ENCODE peak calls at places on chromosomes 11 and 22, in six cellular contexts. One of them, this sample, is unnamed.
A peak's percentile ranks its signal among the peaks of the same experiment; 100 is the strongest.

GRCh38 chr22:35467788-35468187 is 67.8 kb downstream of the MCM5 start:
- DNase-seq in M059J: no peak
- DNase-seq in NCI-H1694 treated with DMSO at 0.1 percent for 48 hours: peak; percentile 21
- DNase-seq in NCI-H2081 treated with DMSO at 0.1 percent for 48 hours: no peak
- DNase-seq in stimulated activated CD4-positive, alpha-beta T cell treated with anti-CD3 and anti-CD28 coated beads, Interleukin-1b, Interleukin-23, amount 100 ng/mL, for 24 hours: no peak
- DNase-seq in SK-N-SH: peak; percentile 74
- DNase-seq in this sample: no peak

GRCh38 chr11:3950996-3951662 is 95.7 kb downstream of the STIM1 start:
- DNase-seq in SK-N-SH: no peak
- DNase-seq in NCI-H2081 treated with DMSO at 0.1 percent for 48 hours: no peak
- DNase-seq in M059J: peak; percentile 94
- DNase-seq in stimulated activated CD4-positive, alpha-beta T cell treated with anti-CD3 and anti-CD28 coated beads, Interleukin-1b, Interleukin-23, amount 100 ng/mL, for 24 hours: no peak
- DNase-seq in NCI-H1694 treated with DMSO at 0.1 percent for 48 hours: no peak
- DNase-seq in this sample: no peak

GRCh38 chr11:66292543-66293332 is 1.0 kb downstream of the TMEM151A start:
- DNase-seq in M059J: no peak
- DNase-seq in stimulated activated CD4-positive, alpha-beta T cell treated with anti-CD3 and anti-CD28 coated beads, Interleukin-1b, Interleukin-23, amount 100 ng/mL, for 24 hours: no peak
- DNase-seq in NCI-H2081 treated with DMSO at 0.1 percent for 48 hours: no peak
- DNase-seq in SK-N-SH: no peak
- DNase-seq in NCI-H1694 treated with DMSO at 0.1 percent for 48 hours: no peak
- DNase-seq in this sample: no peak

GRCh38 chr22:25060522-25061071 is 108.1 kb downstream of the KIAA1671 start:
- DNase-seq in stimulated activated CD4-positive, alpha-beta T cell treated with anti-CD3 and anti-CD28 coated beads, Interleukin-1b, Interleukin-23, amount 100 ng/mL, for 24 hours: no peak
- DNase-seq in SK-N-SH: no peak
- DNase-seq in M059J: no peak
- DNase-seq in NCI-H1694 treated with DMSO at 0.1 percent for 48 hours: no peak
- DNase-seq in NCI-H2081 treated with DMSO at 0.1 percent for 48 hours: no peak
- DNase-seq in this sample: no peak

GRCh38 chr11:36258730-36259360 is 30.4 kb downstream of the COMMD9 start:
- DNase-seq in M059J: peak; percentile 68
- DNase-seq in SK-N-SH: peak; percentile 66
- DNase-seq in NCI-H1694 treated with DMSO at 0.1 percent for 48 hours: peak; percentile 84
- DNase-seq in NCI-H2081 treated with DMSO at 0.1 percent for 48 hours: no peak
- DNase-seq in stimulated activated CD4-positive, alpha-beta T cell treated with anti-CD3 and anti-CD28 coated beads, Interleukin-1b, Interleukin-23, amount 100 ng/mL, for 24 hours: peak; percentile 10
- DNase-seq in this sample: no peak

GRCh38 chr11:12599408-12600143 is 74.6 kb upstream of the TEAD1 start:
- DNase-seq in SK-N-SH: no peak
- DNase-seq in NCI-H2081 treated with DMSO at 0.1 percent for 48 hours: no peak
- DNase-seq in M059J: no peak
- DNase-seq in stimulated activated CD4-positive, alpha-beta T cell treated with anti-CD3 and anti-CD28 coated beads, Interleukin-1b, Interleukin-23, amount 100 ng/mL, for 24 hours: peak; percentile 26
- DNase-seq in NCI-H1694 treated with DMSO at 0.1 percent for 48 hours: no peak
- DNase-seq in this sample: no peak

GRCh38 chr11:8230178-8230859 is 33.4 kb downstream of the LMO1 start:
- DNase-seq in stimulated activated CD4-positive, alpha-beta T cell treated with anti-CD3 and anti-CD28 coated beads, Interleukin-1b, Interleukin-23, amount 100 ng/mL, for 24 hours: no peak
- DNase-seq in M059J: no peak
- DNase-seq in NCI-H1694 treated with DMSO at 0.1 percent for 48 hours: no peak
- DNase-seq in SK-N-SH: no peak
- DNase-seq in NCI-H2081 treated with DMSO at 0.1 percent for 48 hours: no peak
- DNase-seq in this sample: no peak

GRCh38 chr11:79170289-79170688 is 270.5 kb downstream of the TENM4 start:
- DNase-seq in stimulated activated CD4-positive, alpha-beta T cell treated with anti-CD3 and anti-CD28 coated beads, Interleukin-1b, Interleukin-23, amount 100 ng/mL, for 24 hours: no peak
- DNase-seq in NCI-H2081 treated with DMSO at 0.1 percent for 48 hours: no peak
- DNase-seq in SK-N-SH: no peak
- DNase-seq in M059J: no peak
- DNase-seq in NCI-H1694 treated with DMSO at 0.1 percent for 48 hours: no peak
- DNase-seq in this sample: no peak

GRCh38 chr11:17403977-17404759 is 15.7 kb upstream of the KCNJ11 start:
- DNase-seq in SK-N-SH: no peak
- DNase-seq in NCI-H2081 treated with DMSO at 0.1 percent for 48 hours: no peak
- DNase-seq in NCI-H1694 treated with DMSO at 0.1 percent for 48 hours: no peak
- DNase-seq in M059J: peak; percentile 93
- DNase-seq in stimulated activated CD4-positive, alpha-beta T cell treated with anti-CD3 and anti-CD28 coated beads, Interleukin-1b, Interleukin-23, amount 100 ng/mL, for 24 hours: no peak
- DNase-seq in this sample: no peak

GRCh38 chr11:24515632-24516031 is 18.8 kb downstream of the LUZP2 start:
- DNase-seq in M059J: no peak
- DNase-seq in stimulated activated CD4-positive, alpha-beta T cell treated with anti-CD3 and anti-CD28 coated beads, Interleukin-1b, Interleukin-23, amount 100 ng/mL, for 24 hours: no peak
- DNase-seq in SK-N-SH: no peak
- DNase-seq in NCI-H1694 treated with DMSO at 0.1 percent for 48 hours: no peak
- DNase-seq in NCI-H2081 treated with DMSO at 0.1 percent for 48 hours: no peak
- DNase-seq in this sample: no peak

GRCh38 chr11:8610532-8611116 is 16.6 kb upstream of the STK33 start:
- DNase-seq in SK-N-SH: no peak
- DNase-seq in stimulated activated CD4-positive, alpha-beta T cell treated with anti-CD3 and anti-CD28 coated beads, Interleukin-1b, Interleukin-23, amount 100 ng/mL, for 24 hours: no peak
- DNase-seq in NCI-H1694 treated with DMSO at 0.1 percent for 48 hours: no peak
- DNase-seq in NCI-H2081 treated with DMSO at 0.1 percent for 48 hours: no peak
- DNase-seq in M059J: no peak
- DNase-seq in this sample: no peak

GRCh38 chr11:17525570-17525969 is 18.6 kb downstream of the USH1C start:
- DNase-seq in M059J: no peak
- DNase-seq in NCI-H1694 treated with DMSO at 0.1 percent for 48 hours: no peak
- DNase-seq in NCI-H2081 treated with DMSO at 0.1 percent for 48 hours: no peak
- DNase-seq in stimulated activated CD4-positive, alpha-beta T cell treated with anti-CD3 and anti-CD28 coated beads, Interleukin-1b, Interleukin-23, amount 100 ng/mL, for 24 hours: no peak
- DNase-seq in SK-N-SH: no peak
- DNase-seq in this sample: no peak

GRCh38 chr11:47179655-47179991 is 2.9 kb upstream of the ARFGAP2 start:
- DNase-seq in M059J: peak; percentile 46
- DNase-seq in stimulated activated CD4-positive, alpha-beta T cell treated with anti-CD3 and anti-CD28 coated beads, Interleukin-1b, Interleukin-23, amount 100 ng/mL, for 24 hours: no peak
- DNase-seq in NCI-H1694 treated with DMSO at 0.1 percent for 48 hours: peak; percentile 4
- DNase-seq in NCI-H2081 treated with DMSO at 0.1 percent for 48 hours: no peak
- DNase-seq in SK-N-SH: peak; percentile 81
- DNase-seq in this sample: no peak

GRCh38 chr22:48923909-48924475 is 903.7 kb downstream of the BRD1 start:
- DNase-seq in stimulated activated CD4-positive, alpha-beta T cell treated with anti-CD3 and anti-CD28 coated beads, Interleukin-1b, Interleukin-23, amount 100 ng/mL, for 24 hours: no peak
- DNase-seq in NCI-H2081 treated with DMSO at 0.1 percent for 48 hours: no peak
- DNase-seq in M059J: no peak
- DNase-seq in SK-N-SH: no peak
- DNase-seq in NCI-H1694 treated with DMSO at 0.1 percent for 48 hours: no peak
- DNase-seq in this sample: no peak

GRCh38 chr11:35585411-35585810 is 32.8 kb upstream of the FJX1 start:
- DNase-seq in M059J: no peak
- DNase-seq in NCI-H1694 treated with DMSO at 0.1 percent for 48 hours: no peak
- DNase-seq in NCI-H2081 treated with DMSO at 0.1 percent for 48 hours: no peak
- DNase-seq in SK-N-SH: no peak
- DNase-seq in stimulated activated CD4-positive, alpha-beta T cell treated with anti-CD3 and anti-CD28 coated beads, Interleukin-1b, Interleukin-23, amount 100 ng/mL, for 24 hours: no peak
- DNase-seq in this sample: no peak

GRCh38 chr22:50209893-50210292 is 9.1 kb downstream of the SELENOO start:
- DNase-seq in stimulated activated CD4-positive, alpha-beta T cell treated with anti-CD3 and anti-CD28 coated beads, Interleukin-1b, Interleukin-23, amount 100 ng/mL, for 24 hours: peak; percentile 48
- DNase-seq in M059J: peak; percentile 48
- DNase-seq in NCI-H1694 treated with DMSO at 0.1 percent for 48 hours: peak; percentile 52
- DNase-seq in SK-N-SH: peak; percentile 87
- DNase-seq in NCI-H2081 treated with DMSO at 0.1 percent for 48 hours: no peak
- DNase-seq in this sample: no peak

GRCh38 chr22:39958916-39959639 is 1.1 kb upstream of the TMA7B start:
- DNase-seq in M059J: no peak
- DNase-seq in stimulated activated CD4-positive, alpha-beta T cell treated with anti-CD3 and anti-CD28 coated beads, Interleukin-1b, Interleukin-23, amount 100 ng/mL, for 24 hours: no peak
- DNase-seq in NCI-H1694 treated with DMSO at 0.1 percent for 48 hours: no peak
- DNase-seq in NCI-H2081 treated with DMSO at 0.1 percent for 48 hours: no peak
- DNase-seq in SK-N-SH: no peak
- DNase-seq in this sample: no peak

GRCh38 chr11:73729594-73730206 is 31.2 kb downstream of the RAB6A start:
- DNase-seq in NCI-H1694 treated with DMSO at 0.1 percent for 48 hours: no peak
- DNase-seq in stimulated activated CD4-positive, alpha-beta T cell treated with anti-CD3 and anti-CD28 coated beads, Interleukin-1b, Interleukin-23, amount 100 ng/mL, for 24 hours: no peak
- DNase-seq in NCI-H2081 treated with DMSO at 0.1 percent for 48 hours: no peak
- DNase-seq in M059J: peak; percentile 13
- DNase-seq in SK-N-SH: peak; percentile 40
- DNase-seq in this sample: no peak

GRCh38 chr11:65225284-65226102 is 36.3 kb upstream of the POLA2 start:
- DNase-seq in M059J: peak; percentile 63
- DNase-seq in stimulated activated CD4-positive, alpha-beta T cell treated with anti-CD3 and anti-CD28 coated beads, Interleukin-1b, Interleukin-23, amount 100 ng/mL, for 24 hours: peak; percentile 50
- DNase-seq in NCI-H1694 treated with DMSO at 0.1 percent for 48 hours: peak; percentile 29
- DNase-seq in NCI-H2081 treated with DMSO at 0.1 percent for 48 hours: no peak
- DNase-seq in SK-N-SH: peak; percentile 87
- DNase-seq in this sample: no peak

GRCh38 chr11:118917488-118918127 is 8.1 kb downstream of the BCL9L start:
- DNase-seq in NCI-H1694 treated with DMSO at 0.1 percent for 48 hours: no peak
- DNase-seq in stimulated activated CD4-positive, alpha-beta T cell treated with anti-CD3 and anti-CD28 coated beads, Interleukin-1b, Interleukin-23, amount 100 ng/mL, for 24 hours: no peak
- DNase-seq in M059J: peak; percentile 79
- DNase-seq in SK-N-SH: no peak
- DNase-seq in NCI-H2081 treated with DMSO at 0.1 percent for 48 hours: no peak
- DNase-seq in this sample: no peak

GRCh38 chr11:132177106-132177505 is 806.7 kb downstream of the NTM start:
- DNase-seq in NCI-H2081 treated with DMSO at 0.1 percent for 48 hours: no peak
- DNase-seq in stimulated activated CD4-positive, alpha-beta T cell treated with anti-CD3 and anti-CD28 coated beads, Interleukin-1b, Interleukin-23, amount 100 ng/mL, for 24 hours: no peak
- DNase-seq in NCI-H1694 treated with DMSO at 0.1 percent for 48 hours: no peak
- DNase-seq in SK-N-SH: no peak
- DNase-seq in M059J: peak; percentile 41
- DNase-seq in this sample: no peak

GRCh38 chr11:91230647-91231046 is 994.0 kb upstream of the FAT3 start:
- DNase-seq in NCI-H2081 treated with DMSO at 0.1 percent for 48 hours: no peak
- DNase-seq in SK-N-SH: no peak
- DNase-seq in stimulated activated CD4-positive, alpha-beta T cell treated with anti-CD3 and anti-CD28 coated beads, Interleukin-1b, Interleukin-23, amount 100 ng/mL, for 24 hours: no peak
- DNase-seq in M059J: no peak
- DNase-seq in NCI-H1694 treated with DMSO at 0.1 percent for 48 hours: no peak
- DNase-seq in this sample: no peak

GRCh38 chr22:24975813-24976341 is 23.4 kb downstream of the KIAA1671 start:
- DNase-seq in SK-N-SH: no peak
- DNase-seq in M059J: no peak
- DNase-seq in stimulated activated CD4-positive, alpha-beta T cell treated with anti-CD3 and anti-CD28 coated beads, Interleukin-1b, Interleukin-23, amount 100 ng/mL, for 24 hours: no peak
- DNase-seq in NCI-H2081 treated with DMSO at 0.1 percent for 48 hours: no peak
- DNase-seq in NCI-H1694 treated with DMSO at 0.1 percent for 48 hours: no peak
- DNase-seq in this sample: no peak

GRCh38 chr22:39091136-39092081 is 5.6 kb upstream of the APOBEC3H start:
- DNase-seq in NCI-H1694 treated with DMSO at 0.1 percent for 48 hours: no peak
- DNase-seq in NCI-H2081 treated with DMSO at 0.1 percent for 48 hours: no peak
- DNase-seq in stimulated activated CD4-positive, alpha-beta T cell treated with anti-CD3 and anti-CD28 coated beads, Interleukin-1b, Interleukin-23, amount 100 ng/mL, for 24 hours: no peak
- DNase-seq in M059J: no peak
- DNase-seq in SK-N-SH: no peak
- DNase-seq in this sample: no peak

GRCh38 chr22:23495614-23496444 is 84.3 kb downstream of the IGLL1 start:
- DNase-seq in M059J: no peak
- DNase-seq in NCI-H1694 treated with DMSO at 0.1 percent for 48 hours: no peak
- DNase-seq in SK-N-SH: no peak
- DNase-seq in stimulated activated CD4-positive, alpha-beta T cell treated with anti-CD3 and anti-CD28 coated beads, Interleukin-1b, Interleukin-23, amount 100 ng/mL, for 24 hours: no peak
- DNase-seq in NCI-H2081 treated with DMSO at 0.1 percent for 48 hours: no peak
- DNase-seq in this sample: no peak

GRCh38 chr11:128765571-128766530 is 72.0 kb downstream of the FLI1 start:
- DNase-seq in SK-N-SH: peak; percentile 67
- DNase-seq in M059J: no peak
- DNase-seq in stimulated activated CD4-positive, alpha-beta T cell treated with anti-CD3 and anti-CD28 coated beads, Interleukin-1b, Interleukin-23, amount 100 ng/mL, for 24 hours: no peak
- DNase-seq in NCI-H2081 treated with DMSO at 0.1 percent for 48 hours: no peak
- DNase-seq in NCI-H1694 treated with DMSO at 0.1 percent for 48 hours: no peak
- DNase-seq in this sample: no peak

GRCh38 chr11:25566298-25567200 is 765.4 kb upstream of the ANO3 start:
- DNase-seq in NCI-H2081 treated with DMSO at 0.1 percent for 48 hours: no peak
- DNase-seq in SK-N-SH: no peak
- DNase-seq in M059J: peak; percentile 1
- DNase-seq in stimulated activated CD4-positive, alpha-beta T cell treated with anti-CD3 and anti-CD28 coated beads, Interleukin-1b, Interleukin-23, amount 100 ng/mL, for 24 hours: no peak
- DNase-seq in NCI-H1694 treated with DMSO at 0.1 percent for 48 hours: no peak
- DNase-seq in this sample: no peak

GRCh38 chr11:105870521-105871113 is 151.4 kb downstream of the MSANTD4 start:
- DNase-seq in SK-N-SH: no peak
- DNase-seq in M059J: peak; percentile 12
- DNase-seq in NCI-H1694 treated with DMSO at 0.1 percent for 48 hours: no peak
- DNase-seq in stimulated activated CD4-positive, alpha-beta T cell treated with anti-CD3 and anti-CD28 coated beads, Interleukin-1b, Interleukin-23, amount 100 ng/mL, for 24 hours: no peak
- DNase-seq in NCI-H2081 treated with DMSO at 0.1 percent for 48 hours: no peak
- DNase-seq in this sample: no peak

GRCh38 chr22:22180738-22181514 is 63.7 kb upstream of the VPREB1 start:
- DNase-seq in SK-N-SH: no peak
- DNase-seq in NCI-H2081 treated with DMSO at 0.1 percent for 48 hours: no peak
- DNase-seq in stimulated activated CD4-positive, alpha-beta T cell treated with anti-CD3 and anti-CD28 coated beads, Interleukin-1b, Interleukin-23, amount 100 ng/mL, for 24 hours: no peak
- DNase-seq in M059J: no peak
- DNase-seq in NCI-H1694 treated with DMSO at 0.1 percent for 48 hours: no peak
- DNase-seq in this sample: no peak

GRCh38 chr11:118114266-118114665 is 27.5 kb upstream of the SMIM35 start:
- DNase-seq in NCI-H2081 treated with DMSO at 0.1 percent for 48 hours: no peak
- DNase-seq in M059J: no peak
- DNase-seq in stimulated activated CD4-positive, alpha-beta T cell treated with anti-CD3 and anti-CD28 coated beads, Interleukin-1b, Interleukin-23, amount 100 ng/mL, for 24 hours: no peak
- DNase-seq in NCI-H1694 treated with DMSO at 0.1 percent for 48 hours: no peak
- DNase-seq in SK-N-SH: no peak
- DNase-seq in this sample: no peak

GRCh38 chr11:118277312-118277711 is 13.2 kb upstream of the MPZL2 start:
- DNase-seq in SK-N-SH: no peak
- DNase-seq in stimulated activated CD4-positive, alpha-beta T cell treated with anti-CD3 and anti-CD28 coated beads, Interleukin-1b, Interleukin-23, amount 100 ng/mL, for 24 hours: no peak
- DNase-seq in NCI-H2081 treated with DMSO at 0.1 percent for 48 hours: no peak
- DNase-seq in NCI-H1694 treated with DMSO at 0.1 percent for 48 hours: no peak
- DNase-seq in M059J: peak; percentile 84
- DNase-seq in this sample: no peak

GRCh38 chr22:36486619-36487384 is 5.4 kb upstream of the TXN2 start:
- DNase-seq in NCI-H2081 treated with DMSO at 0.1 percent for 48 hours: no peak
- DNase-seq in M059J: no peak
- DNase-seq in SK-N-SH: no peak
- DNase-seq in NCI-H1694 treated with DMSO at 0.1 percent for 48 hours: no peak
- DNase-seq in stimulated activated CD4-positive, alpha-beta T cell treated with anti-CD3 and anti-CD28 coated beads, Interleukin-1b, Interleukin-23, amount 100 ng/mL, for 24 hours: peak; percentile 45
- DNase-seq in this sample: no peak

GRCh38 chr11:132559371-132560036 is 972.8 kb downstream of the OPCML start:
- DNase-seq in NCI-H1694 treated with DMSO at 0.1 percent for 48 hours: no peak
- DNase-seq in SK-N-SH: peak; percentile 12
- DNase-seq in NCI-H2081 treated with DMSO at 0.1 percent for 48 hours: no peak
- DNase-seq in stimulated activated CD4-positive, alpha-beta T cell treated with anti-CD3 and anti-CD28 coated beads, Interleukin-1b, Interleukin-23, amount 100 ng/mL, for 24 hours: no peak
- DNase-seq in M059J: no peak
- DNase-seq in this sample: no peak

This sample was measured in mesothelial cell of epicardium.